ENCODE peak calls at places on chromosomes 5 and 9, in four cellular contexts. B is cardiac muscle cell, H is AG10803, Q is choroid plexus epithelial cell. T is an unnamed sample.

GRCh38 chr5:31096238-31096865 is 97.1 kb upstream of the CDH6 start:
- DNase-seq in B (no peak), H (peak), Q (peak), T (no peak)

GRCh38 chr5:181242031-181242451 is 1.7 kb downstream of the RACK1 start:
- DNase-seq in B (no peak), H (no peak), Q (no peak), T (no peak)

GRCh38 chr5:153952893-153953292 is 85.8 kb downstream of the FAM114A2 start:
- DNase-seq in B (no peak), H (peak), Q (no peak), T (no peak)

GRCh38 chr9:97636903-97637302 is 3.3 kb downstream of the NCBP1 start:
- DNase-seq in B (no peak), H (no peak), Q (no peak), T (no peak)

GRCh38 chr5:95347516-95348140 is 43.5 kb upstream of the FAM81B start:
- DNase-seq in B (no peak), H (no peak), Q (no peak), T (no peak)

GRCh38 chr5:126931968-126932622 is 98.3 kb downstream of the MARCHF3 start:
- DNase-seq in B (no peak), H (no peak), Q (no peak), T (no peak)

GRCh38 chr9:111615928-111616327 is 15.2 kb upstream of the DNAJC25 start:
- DNase-seq in B (no peak), H (peak), Q (peak), T (no peak)

GRCh38 chr5:115097236-115097635 is 72.5 kb downstream of the TRIM36 start:
- DNase-seq in B (no peak), H (no peak), Q (no peak), T (no peak)

GRCh38 chr5:33091571-33092363 is 349.0 kb upstream of the TARS1 start:
- DNase-seq in B (no peak), H (peak), Q (peak), T (no peak)

GRCh38 chr9:36063804-36064447 is 27.2 kb downstream of the RECK start:
- DNase-seq in B (peak), H (no peak), Q (peak), T (no peak)

GRCh38 chr9:92173318-92173717 is 58.1 kb upstream of the SPTLC1 start:
- DNase-seq in B (no peak), H (no peak), Q (no peak), T (no peak)

GRCh38 chr9:121682201-121682600 is 30.8 kb downstream of the DAB2IP start:
- DNase-seq in B (no peak), H (no peak), Q (no peak), T (no peak)

GRCh38 chr5:38723423-38723822 is 122.4 kb upstream of the OSMR start:
- DNase-seq in B (no peak), H (no peak), Q (no peak), T (no peak)

GRCh38 chr5:38725419-38725865 is 120.4 kb upstream of the OSMR start:
- DNase-seq in B (no peak), H (no peak), Q (peak), T (no peak)

GRCh38 chr5:38722918-38723317 is 122.9 kb upstream of the OSMR start:
- DNase-seq in B (no peak), H (peak), Q (peak), T (no peak)

GRCh38 chr5:38726279-38726678 is 119.5 kb upstream of the OSMR start:
- DNase-seq in B (no peak), H (no peak), Q (no peak), T (no peak)

DNA sequence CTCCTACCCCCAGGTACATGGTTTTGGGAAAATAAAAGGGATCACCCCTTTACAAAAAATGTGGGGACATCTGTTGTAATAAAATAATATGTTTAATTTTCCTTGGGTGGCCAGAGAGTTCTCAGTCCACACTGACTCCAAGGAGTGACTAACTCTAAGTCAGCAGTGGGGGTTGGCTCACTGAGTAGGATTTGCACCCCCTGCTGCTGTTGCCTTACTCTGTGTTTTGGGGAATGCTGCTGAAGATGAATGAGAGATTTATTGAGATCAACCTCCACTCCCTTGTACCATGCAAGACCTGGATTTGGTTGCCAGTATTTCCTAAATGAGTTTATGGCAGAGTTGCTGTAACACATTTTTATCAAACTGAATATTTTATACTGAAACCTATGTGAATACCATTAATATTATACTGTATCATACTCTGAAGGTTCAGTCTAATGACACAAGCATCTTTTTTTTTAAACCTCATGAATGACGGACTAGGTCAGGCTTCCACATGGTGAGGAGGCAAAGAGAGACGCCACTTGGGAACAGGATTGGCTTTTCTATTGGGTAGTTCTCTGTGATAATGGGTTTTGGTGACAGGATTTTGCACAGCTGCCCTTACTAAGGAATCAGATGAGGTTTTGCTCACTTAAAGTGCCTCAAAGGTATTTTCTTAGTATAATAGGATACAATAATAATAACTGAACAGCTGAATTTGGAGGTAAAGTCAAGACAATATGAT is 121.3 kb upstream of the OSMR start:
- DNase-seq in B (no peak), H (peak), Q (peak), T (no peak)
- TF ChIP-seq CTCF in B (no peak), H (peak), Q (peak), T (no peak)

GRCh38 chr5:171901764-171902163 is 104.7 kb downstream of the FBXW11 start:
- DNase-seq in B (no peak), H (no peak), Q (no peak), T (no peak)
- TF ChIP-seq CTCF in B (no peak), H (no peak), Q (no peak), T (no peak)

GRCh38 chr5:102798103-102798502 is 43.0 kb downstream of the PAM start:
- DNase-seq in B (no peak), H (no peak), Q (no peak), T (no peak)

GRCh38 chr5:102799017-102799416 is 43.9 kb downstream of the PAM start:
- DNase-seq in B (peak), H (peak), Q (peak), T (no peak)

GRCh38 chr5:102802704-102803458 is 47.8 kb downstream of the PAM start:
- DNase-seq in B (no peak), H (no peak), Q (no peak), T (no peak)

GRCh38 chr5:102800427-102800826 is 45.3 kb downstream of the PAM start:
- DNase-seq in B (peak), H (no peak), Q (no peak), T (no peak)

DNA sequence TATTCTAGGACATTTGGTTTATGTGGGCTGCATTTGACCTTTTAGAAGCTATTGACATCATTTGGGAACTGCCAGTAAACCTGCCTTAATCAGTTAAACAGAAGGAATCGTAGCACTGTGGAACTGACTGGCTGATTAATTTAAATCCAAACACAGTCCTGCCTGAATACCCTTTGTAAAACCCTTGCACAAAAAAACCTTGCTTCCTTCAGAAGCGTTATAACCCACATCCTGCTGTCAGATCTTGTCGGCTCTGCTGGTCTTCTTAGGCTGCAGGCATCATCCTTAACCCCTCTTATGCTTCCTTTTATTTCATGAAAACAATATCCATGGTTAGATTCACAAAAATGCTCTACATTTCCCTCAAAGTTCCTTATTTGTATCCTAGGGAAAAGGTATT is 46.3 kb downstream of the PAM start:
- DNase-seq in B (no peak), H (no peak), Q (no peak), T (peak)
- TF ChIP-seq CTCF in B (no peak), H (no peak), Q (no peak), T (no peak)

GRCh38 chr5:139378101-139378825 is 4.8 kb downstream of the SLC23A1 start:
- DNase-seq in B (no peak), H (no peak), Q (no peak), T (no peak)

GRCh38 chr5:139376364-139376763 is 6.7 kb downstream of the SLC23A1 start:
- DNase-seq in B (no peak), H (no peak), Q (no peak), T (no peak)

GRCh38 chr5:139371482-139372435 is 11.3 kb downstream of the SLC23A1 start:
- DNase-seq in B (no peak), H (no peak), Q (no peak), T (no peak)

GRCh38 chr5:139377226-139377625 is 5.9 kb downstream of the SLC23A1 start:
- DNase-seq in B (no peak), H (no peak), Q (no peak), T (no peak)

GRCh38 chr5:139374909-139375308 is 8.2 kb downstream of the SLC23A1 start:
- DNase-seq in B (no peak), H (no peak), Q (no peak), T (no peak)
- TF ChIP-seq CTCF in B (no peak), H (no peak), Q (no peak), T (no peak)

GRCh38 chr9:32839013-32839442 is 55.7 kb downstream of the TMEM215 start:
- DNase-seq in B (no peak), H (no peak), Q (no peak), T (no peak)
- TF ChIP-seq CTCF in B (no peak), H (no peak), Q (no peak), T (no peak)

DNA sequence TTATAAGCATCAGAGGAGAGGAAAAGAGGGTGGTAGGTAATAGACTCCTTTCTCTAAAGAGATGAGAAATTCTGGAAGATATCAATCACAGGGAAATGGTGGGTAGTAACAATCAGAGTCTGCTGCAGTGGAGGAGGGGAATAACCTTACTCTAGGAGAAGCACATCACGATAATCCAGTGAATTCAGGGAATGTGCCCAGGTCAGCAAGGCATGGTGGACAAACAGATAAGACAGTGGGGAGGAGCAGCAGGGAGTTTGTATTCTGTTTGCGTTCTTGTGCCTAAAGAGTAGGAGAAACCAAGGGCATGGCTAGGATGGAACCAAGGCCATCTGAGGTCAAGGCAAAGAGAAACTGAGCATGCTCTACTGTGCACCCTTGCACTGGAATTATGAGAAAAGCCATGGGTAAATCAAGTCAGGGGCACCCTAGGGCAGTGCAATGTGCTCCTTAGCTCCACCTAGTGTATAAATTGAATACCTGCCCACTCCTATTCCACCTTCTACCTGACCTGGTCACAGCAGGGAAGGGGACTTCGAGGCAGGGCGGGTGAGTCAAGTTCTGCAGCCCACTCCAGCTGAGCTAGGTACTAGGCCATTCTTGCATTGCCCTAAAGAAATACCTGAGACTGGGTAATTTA is 31.6 kb downstream of the RETREG1 start:
- DNase-seq in B (no peak), H (no peak), Q (no peak), T (no peak)
- TF ChIP-seq CTCF in B (peak), H (peak), Q (peak), T (peak)

T was measured in activated CD8-positive, alpha-beta T cell treated with anti-CD3 and anti-CD28 coated beads for 36 hours.